ENCODE peak calls at places on chromosome 17, in four cellular contexts. One of them, this sample, is unnamed.

GRCh38 chr17:75822119-75822799 is 21.9 kb downstream of the UNC13D start:
- DNase-seq in globus pallidus: no peak
- DNase-seq in esophagus squamous epithelium: no peak
- DNase-seq in CD4-positive, alpha-beta T cell: peak
- DNase-seq in this sample: no peak

GRCh38 chr17:40025991-40026815 is 11.0 kb downstream of the CSF3 start:
- DNase-seq in esophagus squamous epithelium: no peak
- DNase-seq in CD4-positive, alpha-beta T cell: peak
- DNase-seq in globus pallidus: no peak
- DNase-seq in this sample: no peak

GRCh38 chr17:561118-561517 is 153.5 kb downstream of the VPS53 start:
- DNase-seq in globus pallidus: no peak
- DNase-seq in CD4-positive, alpha-beta T cell: no peak
- DNase-seq in esophagus squamous epithelium: no peak
- DNase-seq in this sample: no peak

GRCh38 chr17:48612854-48613691 is 2.0 kb downstream of the HOXB8 start:
- DNase-seq in globus pallidus: no peak
- DNase-seq in esophagus squamous epithelium: no peak
- DNase-seq in CD4-positive, alpha-beta T cell: no peak
- DNase-seq in this sample: peak

GRCh38 chr17:45867702-45868101 is 23.0 kb downstream of the SPPL2C start:
- DNase-seq in CD4-positive, alpha-beta T cell: no peak
- DNase-seq in globus pallidus: peak
- DNase-seq in esophagus squamous epithelium: no peak
- DNase-seq in this sample: no peak

GRCh38 chr17:57874434-57875108 is 24.7 kb upstream of the MRPS23 start:
- DNase-seq in CD4-positive, alpha-beta T cell: no peak
- DNase-seq in esophagus squamous epithelium: no peak
- DNase-seq in globus pallidus: peak
- DNase-seq in this sample: peak

GRCh38 chr17:17303847-17304490 is 796 bp downstream of the NT5M start:
- DNase-seq in CD4-positive, alpha-beta T cell: no peak
- DNase-seq in esophagus squamous epithelium: no peak
- DNase-seq in globus pallidus: no peak
- DNase-seq in this sample: no peak

GRCh38 chr17:71224824-71225575 is 895.8 kb upstream of the SOX9 start:
- DNase-seq in CD4-positive, alpha-beta T cell: no peak
- DNase-seq in globus pallidus: no peak
- DNase-seq in esophagus squamous epithelium: no peak
- DNase-seq in this sample: no peak